ENCODE peak calls at places on chromosomes 2 and 18, in four cellular contexts. One of them, this sample, is unnamed.

GRCh38 chr18:59380706-59381105 is 21.6 kb upstream of the LMAN1 start:
- DNase-seq in PC-3: peak; percentile 48
- DNase-seq in ovary: no peak
- DNase-seq in adipocyte: no peak
- DNase-seq in this sample: no peak

GRCh38 chr2:45627911-45628310 is 16.8 kb upstream of the SRBD1 start:
- DNase-seq in PC-3: no peak
- DNase-seq in ovary: no peak
- DNase-seq in adipocyte: peak; percentile 41
- DNase-seq in this sample: no peak

GRCh38 chr2:197088694-197089093 is 162.2 kb upstream of the PGAP1 start:
- DNase-seq in PC-3: no peak
- DNase-seq in ovary: no peak
- DNase-seq in adipocyte: peak; percentile 62
- DNase-seq in this sample: no peak

GRCh38 chr2:214987261-214987660 is 151.2 kb downstream of the ABCA12 start:
- DNase-seq in PC-3: no peak
- DNase-seq in ovary: no peak
- DNase-seq in adipocyte: peak; percentile 5
- DNase-seq in this sample: no peak

GRCh38 chr2:101517753-101518152 is 42.8 kb upstream of the RFX8 start:
- DNase-seq in PC-3: peak; percentile 72
- DNase-seq in ovary: no peak
- DNase-seq in adipocyte: peak; percentile 61
- DNase-seq in this sample: peak; percentile 76

GRCh38 chr2:160091381-160091780 is 29.0 kb upstream of the PLA2R1 start:
- DNase-seq in PC-3: peak; percentile 36
- DNase-seq in ovary: no peak
- DNase-seq in adipocyte: peak; percentile 72
- DNase-seq in this sample: peak; percentile 91

GRCh38 chr2:220198911-220199310 is 571.5 kb downstream of the SLC4A3 start:
- DNase-seq in PC-3: peak; percentile 83
- DNase-seq in ovary: no peak
- DNase-seq in adipocyte: peak; percentile 95
- DNase-seq in this sample: peak; percentile 96

GRCh38 chr2:222548997-222549396 is 106.9 kb downstream of the FARSB start:
- DNase-seq in PC-3: no peak
- DNase-seq in ovary: no peak
- DNase-seq in adipocyte: peak; percentile 55
- DNase-seq in this sample: no peak

GRCh38 chr2:157842106-157842879 is 33.8 kb downstream of the ACVR1 start:
- DNase-seq in PC-3: no peak
- DNase-seq in ovary: no peak
- DNase-seq in adipocyte: peak; percentile 32
- DNase-seq in this sample: no peak

GRCh38 chr2:19614066-19614465 is 255.6 kb upstream of the OSR1 start:
- DNase-seq in PC-3: peak; percentile 16
- DNase-seq in ovary: no peak
- DNase-seq in adipocyte: no peak
- DNase-seq in this sample: peak; percentile 77

GRCh38 chr2:151556121-151556520 is 146.4 kb downstream of the RIF1 start:
- DNase-seq in PC-3: no peak
- DNase-seq in ovary: no peak
- DNase-seq in adipocyte: no peak
- DNase-seq in this sample: peak; percentile 3

DNA sequence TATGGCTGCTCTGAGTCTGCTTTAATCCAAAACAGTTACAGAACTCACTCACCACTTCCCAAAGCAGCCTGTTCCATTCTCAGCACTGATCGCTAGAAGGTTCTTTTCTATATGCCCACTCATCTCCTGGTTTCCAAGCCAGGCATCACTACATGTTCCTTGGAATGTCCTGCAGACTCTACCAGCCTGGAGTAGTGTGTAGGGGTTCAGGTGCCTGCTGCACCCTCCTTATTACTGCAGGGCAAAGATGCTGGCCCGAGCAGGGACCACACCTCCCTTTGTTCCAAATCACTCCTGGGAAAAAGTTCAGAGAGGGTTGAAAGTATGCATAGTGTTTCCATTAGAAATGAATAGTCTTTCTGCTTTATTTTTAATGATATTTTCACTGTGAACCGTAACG is 196.6 kb downstream of the SH3RF3 start:
- DNase-seq in PC-3: no peak
- DNase-seq in ovary: no peak
- DNase-seq in adipocyte: peak; percentile 27
- DNase-seq in this sample: no peak
- H3K4me3 ChIP-seq in PC-3: no peak overlapping the region
- H3K4me3 ChIP-seq in ovary: no peak overlapping the region
- H3K4me3 ChIP-seq in adipocyte: peak overlapping the region; percentile 35
- H3K4me3 ChIP-seq in this sample: no peak overlapping the region

GRCh38 chr18:32998285-32998684 is 225.5 kb upstream of the KLHL14 start:
- DNase-seq in PC-3: no peak
- DNase-seq in ovary: no peak
- DNase-seq in adipocyte: no peak
- DNase-seq in this sample: no peak

GRCh38 chr18:32998921-32999320 is 226.1 kb upstream of the KLHL14 start:
- DNase-seq in PC-3: no peak
- DNase-seq in ovary: no peak
- DNase-seq in adipocyte: no peak
- DNase-seq in this sample: no peak
- H3K9me3 ChIP-seq in PC-3: no peaks in the 10 kb centered on the region
- H3K9me3 ChIP-seq in ovary: peaks cover 3% of the 10 kb centered on the region
- H3K9me3 ChIP-seq in adipocyte: peaks cover 3% of the 10 kb centered on the region
- H3K9me3 ChIP-seq in this sample: no peaks in the 10 kb centered on the region

GRCh38 chr2:189865836-189866235 is 81.6 kb downstream of the PMS1 start:
- DNase-seq in PC-3: no peak
- DNase-seq in ovary: no peak
- DNase-seq in adipocyte: no peak
- DNase-seq in this sample: no peak
- H3K4me3 ChIP-seq in PC-3: no peak overlapping the region
- H3K4me3 ChIP-seq in ovary: no peak overlapping the region
- H3K4me3 ChIP-seq in adipocyte: no peak overlapping the region
- H3K4me3 ChIP-seq in this sample: no peak overlapping the region

GRCh38 chr2:232094883-232095282 is 133.4 kb downstream of the DIS3L2 start:
- DNase-seq in PC-3: no peak
- DNase-seq in ovary: no peak
- DNase-seq in adipocyte: no peak
- DNase-seq in this sample: no peak
- H3K9me3 ChIP-seq in PC-3: no peaks in the 10 kb centered on the region
- H3K9me3 ChIP-seq in ovary: no peaks in the 10 kb centered on the region
- H3K9me3 ChIP-seq in adipocyte: peaks cover 10% of the 10 kb centered on the region
- H3K9me3 ChIP-seq in this sample: no peaks in the 10 kb centered on the region

DNA sequence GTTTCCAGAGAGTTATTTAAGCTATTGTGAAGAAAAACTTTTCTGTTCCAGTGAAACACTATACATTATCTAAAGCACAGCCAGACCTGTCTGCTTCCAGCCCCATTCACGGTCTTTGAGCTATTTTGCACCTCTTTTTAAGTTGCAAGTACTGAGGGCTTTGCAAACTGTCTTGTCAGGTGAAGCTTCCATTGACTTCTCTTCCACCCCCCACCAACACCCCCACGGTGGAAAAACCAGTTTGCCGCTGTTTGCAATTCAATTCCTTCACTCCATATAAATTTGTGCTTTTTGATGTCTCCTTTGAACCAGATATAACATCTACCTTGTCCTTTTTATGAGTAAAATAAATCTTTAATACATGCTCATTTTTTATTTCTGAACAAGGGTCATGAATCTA is 15.7 kb downstream of the B3GNT7 start:
- DNase-seq in PC-3: peak; percentile 45
- DNase-seq in ovary: no peak
- DNase-seq in adipocyte: no peak
- DNase-seq in this sample: no peak
- H3K4me3 ChIP-seq in PC-3: peak overlapping the region; percentile 85
- H3K4me3 ChIP-seq in ovary: no peak overlapping the region
- H3K4me3 ChIP-seq in adipocyte: peak overlapping the region; percentile 77
- H3K4me3 ChIP-seq in this sample: no peak overlapping the region

DNA sequence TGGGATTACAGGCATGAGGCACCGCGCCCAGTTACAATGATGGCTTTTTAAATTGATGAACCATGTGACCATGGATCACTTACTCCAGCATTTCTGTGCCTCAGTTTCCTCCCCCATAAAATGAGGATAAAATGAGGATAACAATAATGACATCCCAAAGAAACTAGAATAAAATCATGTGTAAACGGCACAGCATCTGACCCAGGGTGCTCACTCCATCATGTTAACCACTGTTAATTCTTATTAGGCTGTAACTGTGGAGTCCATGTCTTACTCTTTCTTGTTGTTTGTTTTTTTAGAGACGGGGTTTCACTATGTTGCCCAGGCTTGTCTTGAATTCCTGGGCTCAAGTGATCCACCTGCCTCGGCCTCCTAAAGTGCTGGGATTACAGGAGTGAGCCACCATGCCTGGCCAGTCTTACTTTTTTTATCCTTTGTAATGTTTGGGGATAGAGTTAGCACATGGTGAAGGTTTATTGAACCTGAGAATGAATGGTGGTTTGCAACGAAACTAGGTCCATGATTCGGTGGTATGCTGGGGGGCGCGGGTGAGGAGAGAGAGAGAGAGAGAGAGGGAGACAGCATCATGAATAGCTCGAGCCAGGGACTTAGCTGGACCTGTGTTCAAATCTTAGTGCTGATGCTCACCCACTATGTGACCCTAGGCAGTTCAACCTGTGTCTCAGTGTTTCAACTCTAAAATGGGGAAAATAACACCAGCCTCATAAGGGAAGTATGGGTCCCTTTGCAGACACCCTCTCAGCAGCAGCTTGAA is 52.3 kb downstream of the MYCN start:
- DNase-seq in PC-3: no peak
- DNase-seq in ovary: no peak
- DNase-seq in adipocyte: no peak
- DNase-seq in this sample: no peak
- H3K9me3 ChIP-seq in PC-3: no peaks in the 10 kb centered on the region
- H3K9me3 ChIP-seq in ovary: no peaks in the 10 kb centered on the region
- H3K9me3 ChIP-seq in adipocyte: no peaks in the 10 kb centered on the region
- H3K9me3 ChIP-seq in this sample: peaks cover 10% of the 10 kb centered on the region

GRCh38 chr18:68177807-68178702 is 536.9 kb downstream of the TMX3 start:
- DNase-seq in PC-3: peak; percentile 98
- DNase-seq in ovary: no peak
- DNase-seq in adipocyte: peak; percentile 95
- DNase-seq in this sample: peak; percentile 91

GRCh38 chr18:68186039-68186438 is 528.9 kb downstream of the TMX3 start:
- DNase-seq in PC-3: no peak
- DNase-seq in ovary: no peak
- DNase-seq in adipocyte: no peak
- DNase-seq in this sample: no peak

GRCh38 chr18:68176901-68177300 is 538.0 kb downstream of the TMX3 start:
- DNase-seq in PC-3: no peak
- DNase-seq in ovary: no peak
- DNase-seq in adipocyte: no peak
- DNase-seq in this sample: no peak

GRCh38 chr18:68181956-68182355 is 533.0 kb downstream of the TMX3 start:
- DNase-seq in PC-3: peak; percentile 71
- DNase-seq in ovary: no peak
- DNase-seq in adipocyte: no peak
- DNase-seq in this sample: peak; percentile 4
- H3K4me3 ChIP-seq in PC-3: no peak overlapping the region
- H3K4me3 ChIP-seq in ovary: no peak overlapping the region
- H3K4me3 ChIP-seq in adipocyte: no peak overlapping the region
- H3K4me3 ChIP-seq in this sample: no peak overlapping the region

DNA sequence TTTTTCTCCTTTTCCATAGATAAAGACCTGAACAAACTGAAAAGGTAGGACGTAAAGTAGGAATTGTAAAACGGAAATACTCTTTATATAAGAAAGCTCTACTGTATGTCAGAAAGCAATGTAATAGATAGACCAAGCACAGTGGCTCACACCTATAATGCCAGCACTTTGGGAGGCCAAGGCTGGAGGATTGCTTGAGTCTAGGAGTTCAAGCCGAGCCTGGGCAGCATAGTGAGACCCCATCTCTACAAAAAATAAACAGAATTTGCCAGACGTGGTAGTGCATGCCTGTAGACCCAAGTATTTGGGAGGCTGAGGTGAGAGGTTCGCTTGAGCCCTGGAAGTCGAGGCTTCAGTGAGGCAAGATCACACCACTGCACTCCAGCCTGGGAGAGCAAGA is 7.6 kb downstream of the ZNF397 start:
- DNase-seq in PC-3: no peak
- DNase-seq in ovary: no peak
- DNase-seq in adipocyte: no peak
- DNase-seq in this sample: no peak
- H3K9me3 ChIP-seq in PC-3: no peaks in the 10 kb centered on the region
- H3K9me3 ChIP-seq in ovary: no peaks in the 10 kb centered on the region
- H3K9me3 ChIP-seq in adipocyte: peaks cover 94% of the 10 kb centered on the region
- H3K9me3 ChIP-seq in this sample: peaks cover 64% of the 10 kb centered on the region

GRCh38 chr2:39121523-39122063 is 742 bp upstream of the SOS1 start:
- DNase-seq in PC-3: no peak
- DNase-seq in ovary: no peak
- DNase-seq in adipocyte: peak; percentile 27
- DNase-seq in this sample: no peak
- H3K4me3 ChIP-seq in PC-3: peak overlapping the region; percentile 82
- H3K4me3 ChIP-seq in ovary: peak overlapping the region; percentile 87
- H3K4me3 ChIP-seq in adipocyte: peak overlapping the region; percentile 92
- H3K4me3 ChIP-seq in this sample: peak overlapping the region; percentile 79

This sample was measured in mammary epithelial cell.